ENCODE peak calls at places on chromosomes 11 and 22, in eight cellular contexts. W is heart left ventricle, C is fibroblast of lung, Z is transverse colon, U is BJ, H is tibial artery, Q is sigmoid colon, I is IMR-90. O is an unnamed sample. For H3K36me3, the result is how much of the 10 kb centered on the place peaks cover.

GRCh38 chr11:94958118-94958517 is 15.2 kb downstream of the CWC15 start:
- DNase-seq in W (no peak), C (peak), Z (no peak), U (no peak), H (no peak), Q (no peak), I (peak), O (no peak)

GRCh38 chr11:134528453-134528852 is 116.4 kb upstream of the B3GAT1 start:
- DNase-seq in W (no peak), C (no peak), Z (no peak), U (no peak), H (peak), Q (peak), I (no peak), O (no peak)

GRCh38 chr11:101061606-101062005 is 68.0 kb downstream of the PGR start:
- DNase-seq in W (no peak), C (peak), Z (no peak), U (no peak), H (no peak), Q (no peak), I (peak), O (no peak)

GRCh38 chr22:36374603-36375024 is 13.2 kb downstream of the MYH9 start:
- DNase-seq in W (no peak), C (no peak), Z (peak), U (no peak), H (no peak), Q (no peak), I (peak), O (no peak)

GRCh38 chr11:85663080-85663729 is 1.7 kb downstream of the CREBZF start:
- DNase-seq in W (no peak), C (peak), Z (no peak), U (no peak), H (no peak), Q (no peak), I (no peak), O (no peak)

GRCh38 chr11:65215441-65216076 is 33.8 kb downstream of the CAPN1 start:
- DNase-seq in W (no peak), C (no peak), Z (no peak), U (no peak), H (no peak), Q (no peak), I (no peak), O (no peak)

GRCh38 chr11:74004694-74005615 is 3.9 kb downstream of the UCP3 start:
- DNase-seq in W (peak), C (no peak), Z (peak), U (no peak), H (no peak), Q (peak), I (no peak), O (peak)

GRCh38 chr11:48044577-48044976 is 64.2 kb downstream of the PTPRJ start:
- DNase-seq in W (no peak), C (no peak), Z (no peak), U (no peak), H (peak), Q (no peak), I (no peak), O (no peak)

GRCh38 chr22:50473855-50474671 is 772 bp downstream of the SBF1 start:
- DNase-seq in W (peak), C (peak), Z (peak), U (no peak), H (no peak), Q (peak), I (peak), O (peak)

GRCh38 chr11:115501895-115502589 is 2.2 kb downstream of the CADM1 start:
- DNase-seq in W (no peak), C (peak), Z (no peak), U (no peak), H (no peak), Q (no peak), I (peak), O (peak)

GRCh38 chr22:46652081-46652929 is 32.1 kb downstream of the GRAMD4 start:
- DNase-seq in W (peak), C (peak), Z (peak), U (no peak), H (no peak), Q (no peak), I (peak), O (peak)

GRCh38 chr22:36873614-36874308 is 13.0 kb downstream of the NCF4 start:
- DNase-seq in W (no peak), C (peak), Z (peak), U (peak), H (peak), Q (no peak), I (peak), O (no peak)

GRCh38 chr11:32434387-32435151 is 770 bp downstream of the WT1 start:
- DNase-seq in W (peak), C (no peak), Z (no peak), U (no peak), H (no peak), Q (no peak), I (no peak), O (no peak)

GRCh38 chr22:24284747-24285203 is 14.1 kb downstream of the SPECC1L start:
- DNase-seq in W (no peak), C (peak), Z (no peak), U (no peak), H (no peak), Q (no peak), I (peak), O (no peak)

GRCh38 chr11:19819148-19819547 is 106.5 kb downstream of the NAV2 start:
- DNase-seq in W (no peak), C (no peak), Z (no peak), U (no peak), H (no peak), Q (no peak), I (no peak), O (no peak)

GRCh38 chr11:11028017-11028692 is 170.3 kb upstream of the ZBED5 start:
- DNase-seq in W (peak), C (peak), Z (peak), U (no peak), H (peak), Q (peak), I (peak), O (peak)

DNA sequence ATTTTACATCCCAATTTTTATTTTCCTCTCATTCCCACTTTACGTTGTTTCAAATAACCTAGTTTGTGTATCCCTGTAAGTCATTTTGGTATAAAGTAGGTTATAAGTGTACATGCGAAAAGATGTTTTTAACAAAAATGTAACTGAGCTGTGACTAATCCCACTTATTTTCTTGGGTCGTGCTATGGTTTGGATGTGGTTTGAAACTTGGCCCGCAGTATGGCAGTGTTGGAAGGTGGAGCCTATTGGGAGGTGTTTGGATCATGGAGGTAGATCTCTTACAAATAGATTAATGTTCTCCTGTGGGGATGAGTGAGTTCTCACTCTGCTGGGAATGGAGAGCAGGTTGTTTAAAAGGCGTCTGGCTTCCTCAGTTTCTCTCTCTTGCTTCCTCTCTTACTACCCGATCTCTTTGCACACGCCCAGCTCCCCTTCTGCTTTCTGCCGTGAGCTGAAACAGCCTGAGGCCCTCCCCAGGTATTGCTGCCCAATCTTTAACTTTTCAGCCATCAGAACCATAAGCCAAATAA is 7.2 kb downstream of the RPL27A start:
- DNase-seq in W (no peak), C (no peak), Z (no peak), U (no peak), H (no peak), Q (no peak), I (peak), O (no peak)
- H3K4me3 ChIP-seq in W (no peak), C (peak), Z (no peak), U (no peak), H (peak), Q (no peak), I (no peak), O (no peak)

GRCh38 chr11:75040167-75040770 is 51.5 kb downstream of the NEU3 start:
- DNase-seq in W (no peak), C (no peak), Z (no peak), U (no peak), H (no peak), Q (no peak), I (no peak), O (no peak)
- H3K36me3 ChIP-seq in W (under half), C (under half), Z (under half), U (under half), H (under half), Q (under half), I (under half), O (under half)

DNA sequence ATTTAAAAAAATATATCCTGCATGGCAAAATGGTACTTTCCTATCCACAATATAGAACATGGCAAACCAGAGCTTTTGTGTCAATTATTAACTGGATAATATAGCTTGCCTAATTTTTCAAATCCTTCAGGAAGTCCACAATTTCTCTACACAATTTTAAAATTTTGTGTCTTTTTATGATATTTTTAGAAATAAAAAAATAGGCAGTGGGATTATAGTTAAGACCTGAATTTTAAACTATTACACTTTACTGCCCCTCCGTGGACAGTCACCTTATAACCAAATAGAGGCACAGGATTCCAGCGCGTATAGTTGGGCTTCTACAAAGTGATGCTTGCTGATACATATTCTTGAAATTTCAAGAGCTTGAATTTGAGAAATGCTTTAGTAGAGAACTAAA is 2.1 kb upstream of the DMC1 start:
- DNase-seq in W (no peak), C (peak), Z (peak), U (no peak), H (no peak), Q (no peak), I (peak), O (no peak)
- TF ChIP-seq CTCF in W (peak), C (peak), Z (peak), U (peak), H (peak), Q (no peak), I (peak), O (no peak)

GRCh38 chr11:66476841-66477251 is 3.4 kb upstream of the DPP3 start:
- DNase-seq in W (no peak), C (no peak), Z (no peak), U (no peak), H (no peak), Q (no peak), I (no peak), O (no peak)
- H3K4me3 ChIP-seq in W (no peak), C (no peak), Z (no peak), U (no peak), H (no peak), Q (no peak), I (no peak), O (no peak)

GRCh38 chr11:67489860-67490726 is 7.3 kb downstream of the AIP start:
- DNase-seq in W (no peak), C (no peak), Z (no peak), U (no peak), H (no peak), Q (no peak), I (no peak), O (no peak)
- H3K36me3 ChIP-seq in W (half or more), C (under half), Z (under half), U (under half), H (half or more), Q (half or more), I (under half), O (under half)

O was measured in mucosa of descending colon.